ENCODE peak calls at places on chromosome X, in nine cellular contexts. One of them, this sample, is unnamed.

GRCh38 chrX:153771686-153772607 is 7.9 kb downstream of the PLXNB3 start:
- DNase-seq in GM19239: no peak
- DNase-seq in left cardiac atrium: no peak
- DNase-seq in NB4: no peak
- DNase-seq in activated CD8-positive, alpha-beta memory T cell treated with anti-CD3 and anti-CD28 coated beads for 1 hour: no peak
- DNase-seq in BJ: no peak
- DNase-seq in IMR-90: no peak
- DNase-seq in pancreas: no peak
- DNase-seq in cardiac fibroblast: no peak
- DNase-seq in this sample: no peak

GRCh38 chrX:68832516-68833447 is 4.0 kb downstream of the EFNB1 start:
- DNase-seq in GM19239: no peak
- DNase-seq in left cardiac atrium: no peak
- DNase-seq in NB4: no peak
- DNase-seq in activated CD8-positive, alpha-beta memory T cell treated with anti-CD3 and anti-CD28 coated beads for 1 hour: no peak
- DNase-seq in BJ: no peak
- DNase-seq in IMR-90: no peak
- DNase-seq in pancreas: no peak
- DNase-seq in cardiac fibroblast: no peak
- DNase-seq in this sample: no peak

GRCh38 chrX:43741843-43742573 is 85.9 kb downstream of the MAOA start:
- DNase-seq in GM19239: no peak
- DNase-seq in left cardiac atrium: peak; percentile 22
- DNase-seq in NB4: peak; percentile 57
- DNase-seq in activated CD8-positive, alpha-beta memory T cell treated with anti-CD3 and anti-CD28 coated beads for 1 hour: no peak
- DNase-seq in BJ: no peak
- DNase-seq in IMR-90: no peak
- DNase-seq in pancreas: no peak
- DNase-seq in cardiac fibroblast: peak; percentile 85
- DNase-seq in this sample: no peak

GRCh38 chrX:31099536-31100090 is 27.8 kb upstream of the FTHL17 start:
- DNase-seq in GM19239: no peak
- DNase-seq in left cardiac atrium: no peak
- DNase-seq in NB4: peak; percentile 4
- DNase-seq in activated CD8-positive, alpha-beta memory T cell treated with anti-CD3 and anti-CD28 coated beads for 1 hour: no peak
- DNase-seq in BJ: no peak
- DNase-seq in IMR-90: no peak
- DNase-seq in pancreas: no peak
- DNase-seq in cardiac fibroblast: no peak
- DNase-seq in this sample: no peak

GRCh38 chrX:47649781-47650163 is 591 bp downstream of the ELK1 start:
- DNase-seq in GM19239: no peak
- DNase-seq in left cardiac atrium: no peak
- DNase-seq in NB4: no peak
- DNase-seq in activated CD8-positive, alpha-beta memory T cell treated with anti-CD3 and anti-CD28 coated beads for 1 hour: no peak
- DNase-seq in BJ: no peak
- DNase-seq in IMR-90: no peak
- DNase-seq in pancreas: no peak
- DNase-seq in cardiac fibroblast: no peak
- DNase-seq in this sample: no peak

GRCh38 chrX:83771664-83772063 is 89.3 kb upstream of the CYLC1 start:
- DNase-seq in GM19239: no peak
- DNase-seq in left cardiac atrium: no peak
- DNase-seq in NB4: peak; percentile 6
- DNase-seq in activated CD8-positive, alpha-beta memory T cell treated with anti-CD3 and anti-CD28 coated beads for 1 hour: no peak
- DNase-seq in BJ: no peak
- DNase-seq in IMR-90: no peak
- DNase-seq in pancreas: no peak
- DNase-seq in cardiac fibroblast: no peak
- DNase-seq in this sample: no peak

GRCh38 chrX:1442724-1443367 is 9.9 kb downstream of the ASMTL start:
- DNase-seq in GM19239: no peak
- DNase-seq in left cardiac atrium: peak; percentile 10
- DNase-seq in NB4: no peak
- DNase-seq in activated CD8-positive, alpha-beta memory T cell treated with anti-CD3 and anti-CD28 coated beads for 1 hour: no peak
- DNase-seq in BJ: no peak
- DNase-seq in IMR-90: no peak
- DNase-seq in pancreas: no peak
- DNase-seq in cardiac fibroblast: no peak
- DNase-seq in this sample: no peak

GRCh38 chrX:9807355-9808182 is 21.3 kb downstream of the SHROOM2 start:
- DNase-seq in GM19239: no peak
- DNase-seq in left cardiac atrium: no peak
- DNase-seq in NB4: no peak
- DNase-seq in activated CD8-positive, alpha-beta memory T cell treated with anti-CD3 and anti-CD28 coated beads for 1 hour: no peak
- DNase-seq in BJ: no peak
- DNase-seq in IMR-90: no peak
- DNase-seq in pancreas: no peak
- DNase-seq in cardiac fibroblast: no peak
- DNase-seq in this sample: peak; percentile 22

GRCh38 chrX:39195156-39195555 is 393.9 kb downstream of the MID1IP1 start:
- DNase-seq in GM19239: no peak
- DNase-seq in left cardiac atrium: no peak
- DNase-seq in NB4: peak; percentile 0
- DNase-seq in activated CD8-positive, alpha-beta memory T cell treated with anti-CD3 and anti-CD28 coated beads for 1 hour: no peak
- DNase-seq in BJ: no peak
- DNase-seq in IMR-90: no peak
- DNase-seq in pancreas: peak; percentile 29
- DNase-seq in cardiac fibroblast: no peak
- DNase-seq in this sample: peak; percentile 75

GRCh38 chrX:3811331-3812311 is 98.2 kb upstream of the PRKX start:
- DNase-seq in GM19239: peak; percentile 19
- DNase-seq in left cardiac atrium: no peak
- DNase-seq in NB4: peak; percentile 54
- DNase-seq in activated CD8-positive, alpha-beta memory T cell treated with anti-CD3 and anti-CD28 coated beads for 1 hour: peak; percentile 3
- DNase-seq in BJ: no peak
- DNase-seq in IMR-90: peak; percentile 58
- DNase-seq in pancreas: no peak
- DNase-seq in cardiac fibroblast: peak; percentile 65
- DNase-seq in this sample: peak; percentile 59

GRCh38 chrX:45851434-45851991 is 650.8 kb upstream of the DIPK2B start:
- DNase-seq in GM19239: no peak
- DNase-seq in left cardiac atrium: peak; percentile 26
- DNase-seq in NB4: peak; percentile 82
- DNase-seq in activated CD8-positive, alpha-beta memory T cell treated with anti-CD3 and anti-CD28 coated beads for 1 hour: no peak
- DNase-seq in BJ: no peak
- DNase-seq in IMR-90: no peak
- DNase-seq in pancreas: peak; percentile 16
- DNase-seq in cardiac fibroblast: no peak
- DNase-seq in this sample: peak; percentile 51

GRCh38 chrX:135707880-135708279 is 5.6 kb upstream of the CT45A1 start:
- DNase-seq in GM19239: peak; percentile 9
- DNase-seq in left cardiac atrium: no peak
- DNase-seq in NB4: peak; percentile 61
- DNase-seq in activated CD8-positive, alpha-beta memory T cell treated with anti-CD3 and anti-CD28 coated beads for 1 hour: no peak
- DNase-seq in BJ: no peak
- DNase-seq in IMR-90: no peak
- DNase-seq in pancreas: no peak
- DNase-seq in cardiac fibroblast: no peak
- DNase-seq in this sample: peak; percentile 3

GRCh38 chrX:37755073-37755472 is 24.8 kb upstream of the CYBB start:
- DNase-seq in GM19239: no peak
- DNase-seq in left cardiac atrium: no peak
- DNase-seq in NB4: peak; percentile 92
- DNase-seq in activated CD8-positive, alpha-beta memory T cell treated with anti-CD3 and anti-CD28 coated beads for 1 hour: no peak
- DNase-seq in BJ: no peak
- DNase-seq in IMR-90: no peak
- DNase-seq in pancreas: no peak
- DNase-seq in cardiac fibroblast: no peak
- DNase-seq in this sample: peak; percentile 77

GRCh38 chrX:38375888-38376287 is 23.5 kb downstream of the OTC start:
- DNase-seq in GM19239: no peak
- DNase-seq in left cardiac atrium: no peak
- DNase-seq in NB4: peak; percentile 38
- DNase-seq in activated CD8-positive, alpha-beta memory T cell treated with anti-CD3 and anti-CD28 coated beads for 1 hour: no peak
- DNase-seq in BJ: no peak
- DNase-seq in IMR-90: no peak
- DNase-seq in pancreas: no peak
- DNase-seq in cardiac fibroblast: peak; percentile 11
- DNase-seq in this sample: peak; percentile 55

GRCh38 chrX:135516376-135516775 is 4.1 kb upstream of the INTS6L start:
- DNase-seq in GM19239: no peak
- DNase-seq in left cardiac atrium: no peak
- DNase-seq in NB4: peak; percentile 80
- DNase-seq in activated CD8-positive, alpha-beta memory T cell treated with anti-CD3 and anti-CD28 coated beads for 1 hour: no peak
- DNase-seq in BJ: no peak
- DNase-seq in IMR-90: no peak
- DNase-seq in pancreas: no peak
- DNase-seq in cardiac fibroblast: no peak
- DNase-seq in this sample: peak; percentile 21